ENCODE peak calls at places on chromosomes 2 and 18, in seven cellular contexts. V is GM20000; U is NCI-H2081; X is HuH-7; F is T-helper 2 cell; I is stimulated activated CD4-positive, alpha-beta T cell treated with anti-CD3 and anti-CD28 coated beads, Interleukin-4, amount 100 ng/mL, for 48 hours; Z is CD8-positive, alpha-beta memory T cell. C is an unnamed sample.
A peak's percentile ranks its signal among the peaks of the same experiment; 100 is the strongest.

GRCh38 chr18:46155652-46156051 is 51.5 kb downstream of the HAUS1 start:
- DNase-seq in I (peak; percentile 11), X (no peak), Z (peak; percentile 30), V (no peak), U (no peak), F (peak; percentile 36), C (no peak)

GRCh38 chr2:144456680-144457079 is 63.2 kb downstream of the ZEB2 start:
- DNase-seq in Z (no peak), I (no peak), V (peak; percentile 11), F (no peak), U (no peak), X (peak; percentile 2), C (peak; percentile 85)

GRCh38 chr2:210252699-210253606 is 27.7 kb upstream of the ACADL start:
- DNase-seq in V (no peak), U (no peak), F (no peak), I (no peak), Z (no peak), X (no peak), C (no peak)

GRCh38 chr18:63232826-63233225 is 86.7 kb downstream of the BCL2 start:
- DNase-seq in V (no peak), X (no peak), I (no peak), U (no peak), Z (no peak), F (no peak), C (no peak)

GRCh38 chr2:201158111-201158929 is 24.6 kb upstream of the CASP10 start:
- DNase-seq in V (peak; percentile 76), F (peak; percentile 45), X (peak; percentile 87), U (peak; percentile 62), I (no peak), Z (peak; percentile 56), C (peak; percentile 96)

GRCh38 chr18:27794527-27794926 is 382.4 kb downstream of the CDH2 start:
- DNase-seq in V (no peak), U (no peak), X (no peak), F (no peak), Z (no peak), I (no peak), C (no peak)

GRCh38 chr2:200168641-200169265 is 137.7 kb upstream of the SPATS2L start:
- DNase-seq in X (no peak), I (no peak), U (no peak), F (no peak), Z (no peak), V (no peak), C (no peak)

GRCh38 chr2:36885605-36886004 is 80.7 kb downstream of the STRN start:
- DNase-seq in V (no peak), U (no peak), F (no peak), X (no peak), I (no peak), Z (no peak), C (no peak)

GRCh38 chr2:166373951-166374350 is 1.8 kb downstream of the SCN9A start:
- DNase-seq in U (peak; percentile 25), F (no peak), Z (no peak), I (no peak), V (no peak), X (peak; percentile 23), C (no peak)

GRCh38 chr2:149715005-149715592 is 127.5 kb upstream of the MMADHC start:
- DNase-seq in F (no peak), V (peak; percentile 3), X (peak; percentile 17), I (no peak), Z (no peak), U (no peak), C (no peak)

GRCh38 chr2:177772529-177772928 is 300.0 kb downstream of the PDE11A start:
- DNase-seq in V (peak; percentile 21), X (no peak), I (no peak), Z (peak; percentile 7), F (no peak), U (no peak), C (no peak)

GRCh38 chr2:40372278-40372580 is 79.7 kb downstream of the SLC8A1 start:
- DNase-seq in Z (no peak), V (no peak), I (no peak), U (no peak), F (no peak), X (no peak), C (no peak)

GRCh38 chr2:15184491-15184890 is 376.6 kb downstream of the NBAS start:
- DNase-seq in X (no peak), V (no peak), Z (no peak), U (no peak), F (no peak), I (no peak), C (no peak)

GRCh38 chr18:79914614-79915160 is 36.8 kb downstream of the SLC66A2 start:
- DNase-seq in X (no peak), V (peak; percentile 23), Z (no peak), U (no peak), I (no peak), F (no peak), C (no peak)

GRCh38 chr2:11342561-11343343 is 1.7 kb downstream of the ROCK2 start:
- DNase-seq in I (no peak), U (no peak), Z (no peak), V (no peak), X (no peak), F (no peak), C (no peak)